ENCODE peak calls at places on chromosomes 2 and 18, in five cellular contexts. C, R, J, B and F are unnamed samples. For H3K36me3, the result is how much of the 10 kb centered on the place peaks cover.

GRCh38 chr2:127417406-127417805 is 821 bp upstream of the PROC start:
- DNase-seq in C (no peak), R (no peak), J (no peak), B (no peak), F (no peak)

GRCh38 chr2:99821572-99822369 is 320.6 kb downstream of the AFF3 start:
- DNase-seq in C (peak), R (no peak), J (no peak), B (no peak), F (no peak)

GRCh38 chr2:9319338-9319715 is 104.0 kb downstream of the ITGB1BP1 start:
- DNase-seq in C (no peak), R (no peak), J (no peak), B (no peak), F (no peak)

GRCh38 chr2:235594041-235594440 is 100.2 kb downstream of the AGAP1 start:
- DNase-seq in C (peak), R (no peak), J (no peak), B (no peak), F (no peak)

GRCh38 chr2:9753665-9754531 is 89.4 kb upstream of the TAF1B start:
- DNase-seq in C (no peak), R (no peak), J (no peak), B (no peak), F (peak)

GRCh38 chr18:42183746-42184145 is 228.7 kb downstream of the PIK3C3 start:
- DNase-seq in C (peak), R (no peak), J (no peak), B (no peak), F (no peak)

GRCh38 chr2:152587187-152587947 is 129.9 kb downstream of the PRPF40A start:
- DNase-seq in C (no peak), R (no peak), J (no peak), B (no peak), F (no peak)

GRCh38 chr2:237062585-237062984 is 23.1 kb upstream of the COPS8 start:
- DNase-seq in C (no peak), R (no peak), J (no peak), B (no peak), F (no peak)

GRCh38 chr2:173216668-173217067 is 138.0 kb upstream of the CDCA7 start:
- DNase-seq in C (no peak), R (no peak), J (no peak), B (no peak), F (no peak)
- TF ChIP-seq CTCF in C (no peak), R (no peak), J (no peak), B (no peak), F (no peak)

GRCh38 chr2:227539465-227539956 is 59.2 kb upstream of the SCYGR2 start:
- DNase-seq in C (no peak), R (no peak), J (no peak), B (no peak), F (no peak)
- H3K36me3 ChIP-seq in C (under half), R (under half), J (half or more), B (half or more), F (under half)

DNA sequence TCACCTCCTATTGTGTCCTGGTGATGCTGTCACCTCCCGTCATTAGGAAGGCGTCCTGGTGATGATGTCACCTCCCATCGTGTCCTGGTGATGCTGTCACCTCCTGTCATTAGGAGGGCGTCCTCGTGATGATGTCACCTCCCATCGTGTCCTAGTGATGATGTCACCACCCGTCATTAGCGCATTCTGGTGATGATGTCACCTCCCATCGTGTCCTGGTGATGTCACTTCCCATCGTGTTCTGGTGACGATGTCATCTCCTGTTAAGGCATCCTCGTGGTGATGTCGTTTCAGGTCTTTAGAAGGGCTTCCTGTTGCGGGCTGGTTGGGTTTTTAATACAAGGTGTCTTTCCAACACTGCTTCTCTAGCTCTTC is 40.7 kb downstream of the CTDP1 start:
- DNase-seq in C (peak), R (no peak), J (no peak), B (no peak), F (no peak)
- TF ChIP-seq CTCF in C (no peak), R (no peak), J (no peak), B (no peak), F (no peak)

DNA sequence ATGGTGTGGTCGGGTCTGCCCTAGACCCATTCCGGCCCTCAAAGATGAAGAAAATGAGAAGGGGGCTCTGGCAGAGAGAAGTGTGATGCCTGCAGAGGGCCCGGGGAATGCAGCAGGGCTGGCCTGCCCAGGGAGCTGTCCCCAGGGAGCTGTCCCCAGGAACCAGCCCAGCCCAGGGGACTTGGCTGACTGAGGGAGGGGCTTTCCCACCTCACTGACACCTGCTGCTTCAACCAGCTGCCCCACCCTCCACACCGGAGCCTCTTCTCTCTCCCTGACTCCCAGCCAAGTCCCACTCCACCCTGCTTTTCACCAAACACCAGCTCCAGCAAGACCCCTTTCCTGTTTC is 111.2 kb downstream of the STPG4 start:
- DNase-seq in C (no peak), R (no peak), J (no peak), B (no peak), F (no peak)
- H3K36me3 ChIP-seq in C (under half), R (under half), J (under half), B (half or more), F (under half)

DNA sequence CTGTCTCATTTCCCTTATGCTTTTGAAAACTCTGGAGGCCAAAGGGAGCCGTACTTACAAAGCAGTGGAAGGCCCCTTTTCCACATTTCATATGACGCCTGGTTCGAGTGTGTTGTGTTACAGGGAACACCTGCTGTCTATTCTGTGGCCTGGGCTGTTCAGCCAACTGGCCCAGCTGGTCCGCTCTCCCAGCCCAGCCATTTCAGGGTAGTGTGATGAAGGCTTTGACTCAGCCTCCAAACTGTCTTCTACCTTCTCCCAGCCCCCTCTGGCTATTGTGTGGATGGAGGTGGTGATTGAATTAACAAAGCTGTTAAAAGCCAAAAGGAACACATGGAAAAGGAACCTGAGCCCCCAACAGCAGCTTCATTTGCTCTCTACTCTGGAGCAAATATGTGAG is 233.9 kb downstream of the ICOS start:
- DNase-seq in C (no peak), R (no peak), J (no peak), B (no peak), F (no peak)
- TF ChIP-seq CTCF in C (no peak), R (no peak), J (no peak), B (no peak), F (no peak)

DNA sequence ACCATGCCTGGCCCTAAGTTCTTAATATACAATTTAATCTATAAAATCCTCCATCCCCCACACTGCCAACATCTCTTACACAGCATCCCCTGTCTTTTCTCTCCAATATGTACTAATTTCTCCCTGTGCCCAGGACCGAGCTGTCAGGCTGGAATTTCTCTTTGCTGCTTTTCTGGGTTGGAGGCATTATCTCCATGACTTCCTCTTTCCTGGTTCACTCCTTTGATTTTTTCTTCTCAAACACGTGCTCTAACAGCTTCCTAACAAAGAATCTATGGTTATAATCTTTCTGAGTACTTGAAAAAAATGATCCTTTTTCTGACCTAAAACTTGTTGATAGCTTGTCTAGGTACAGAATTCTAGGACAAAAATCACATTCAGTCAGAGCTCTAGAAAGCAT is 112.8 kb downstream of the C1D start:
- DNase-seq in C (no peak), R (no peak), J (no peak), B (no peak), F (no peak)
- H3K36me3 ChIP-seq in C (under half), R (under half), J (under half), B (under half), F (under half)

DNA sequence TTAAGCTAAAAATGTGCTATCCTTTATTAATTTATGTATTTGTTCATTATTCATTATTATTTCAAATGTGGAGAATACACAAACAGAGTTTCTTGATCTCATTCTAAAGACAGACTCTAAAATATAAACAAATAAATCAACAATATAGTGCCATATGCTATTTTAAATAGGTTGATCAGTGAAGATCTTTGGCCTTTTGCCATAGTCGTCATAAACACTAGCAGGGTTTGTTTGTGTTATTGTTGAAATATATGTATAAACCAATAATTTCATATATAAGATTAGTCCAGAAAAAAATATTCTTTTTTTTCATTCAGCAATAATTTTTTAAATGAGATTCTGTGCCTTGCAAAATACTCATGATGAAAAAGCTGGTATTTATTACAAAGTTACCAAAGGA is 62.1 kb upstream of the KYNU start:
- DNase-seq in C (no peak), R (no peak), J (no peak), B (no peak), F (no peak)
- TF ChIP-seq CTCF in C (no peak), R (no peak), J (no peak), B (no peak), F (no peak)

GRCh38 chr2:241722896-241723454 is 11.5 kb upstream of the D2HGDH start:
- DNase-seq in C (no peak), R (no peak), J (no peak), B (no peak), F (no peak)
- H3K36me3 ChIP-seq in C (under half), R (under half), J (half or more), B (half or more), F (under half)

DNA sequence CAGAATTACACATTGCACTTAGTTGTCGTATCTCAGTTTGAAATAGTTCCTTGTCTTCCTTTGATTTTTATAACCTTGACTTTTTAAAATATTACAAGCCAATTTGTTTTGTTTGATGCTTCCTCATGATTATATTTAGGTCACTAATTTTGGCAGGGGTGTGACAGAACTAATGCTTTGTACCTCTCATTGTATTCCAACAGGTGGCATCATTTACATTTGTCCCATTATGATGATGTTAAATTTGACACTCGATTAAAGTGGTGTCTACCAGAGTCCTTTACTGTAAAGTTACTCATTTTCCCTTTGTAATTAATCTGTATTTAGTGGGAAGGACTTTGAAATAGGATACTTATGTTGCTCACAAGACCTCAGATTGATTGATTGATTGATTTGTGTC is 21.5 kb upstream of the MFSD2B start:
- DNase-seq in C (no peak), R (no peak), J (no peak), B (no peak), F (no peak)
- TF ChIP-seq CTCF in C (no peak), R (no peak), J (peak), B (no peak), F (peak)